ENCODE peak calls at places on chromosomes 11 and 22, in six cellular contexts. S, F, H, X, E and Y are unnamed samples.

GRCh38 chr11:134406264-134407185 is 5.5 kb downstream of the B3GAT1 start:
- DNase-seq in S (no peak), F (no peak), H (no peak), X (no peak), E (no peak), Y (no peak)

GRCh38 chr11:109730669-109731068 is 308.7 kb downstream of the C11orf87 start:
- DNase-seq in S (no peak), F (no peak), H (no peak), X (no peak), E (no peak), Y (no peak)

GRCh38 chr11:2300290-2300935 is 1.3 kb downstream of the C11orf21 start:
- DNase-seq in S (no peak), F (no peak), H (peak), X (no peak), E (peak), Y (peak)

GRCh38 chr11:1619449-1619848 is 2.5 kb downstream of the KRTAP5-4 start:
- DNase-seq in S (no peak), F (no peak), H (peak), X (no peak), E (no peak), Y (no peak)

GRCh38 chr22:41382098-41382578 is 396 bp downstream of the TEF start:
- DNase-seq in S (peak), F (peak), H (peak), X (peak), E (peak), Y (peak)

GRCh38 chr22:41048791-41049717 is 43.3 kb upstream of the EP300 start:
- DNase-seq in S (no peak), F (peak), H (no peak), X (no peak), E (peak), Y (peak)

GRCh38 chr11:68941324-68942089 is 37.8 kb downstream of the IGHMBP2 start:
- DNase-seq in S (no peak), F (no peak), H (no peak), X (no peak), E (no peak), Y (peak)

GRCh38 chr22:40405178-40406062 is 35.0 kb downstream of the SGSM3 start:
- DNase-seq in S (no peak), F (no peak), H (no peak), X (no peak), E (no peak), Y (peak)

GRCh38 chr22:37990302-37990701 is 5.9 kb upstream of the SOX10 start:
- DNase-seq in S (no peak), F (no peak), H (no peak), X (no peak), E (peak), Y (no peak)

GRCh38 chr11:115078461-115079438 is 400.4 kb downstream of the NXPE2 start:
- DNase-seq in S (no peak), F (no peak), H (no peak), X (no peak), E (no peak), Y (no peak)

GRCh38 chr11:26158251-26158650 is 173.7 kb upstream of the ANO3 start:
- DNase-seq in S (no peak), F (no peak), H (no peak), X (no peak), E (no peak), Y (no peak)

GRCh38 chr11:17354070-17354924 is 2.7 kb downstream of the NCR3LG1 start:
- DNase-seq in S (peak), F (peak), H (peak), X (peak), E (no peak), Y (peak)

GRCh38 chr22:45885941-45886395 is 91.0 kb downstream of the WNT7B start:
- DNase-seq in S (no peak), F (no peak), H (no peak), X (no peak), E (peak), Y (peak)

GRCh38 chr11:7896026-7896785 is 34.9 kb downstream of the OR10A6 start:
- DNase-seq in S (no peak), F (no peak), H (no peak), X (no peak), E (no peak), Y (no peak)

GRCh38 chr11:106724293-106724892 is 293.9 kb downstream of the GUCY1A2 start:
- DNase-seq in S (no peak), F (no peak), H (no peak), X (no peak), E (no peak), Y (no peak)

GRCh38 chr22:19974935-19975706 is 33.5 kb upstream of the TXNRD2 start:
- DNase-seq in S (no peak), F (no peak), H (no peak), X (no peak), E (no peak), Y (no peak)

GRCh38 chr11:73384871-73385692 is 8.9 kb downstream of the RELT start:
- DNase-seq in S (no peak), F (no peak), H (peak), X (peak), E (peak), Y (peak)

GRCh38 chr11:122883682-122883981 is 1.1 kb downstream of the JHY start:
- DNase-seq in S (no peak), F (no peak), H (no peak), X (no peak), E (no peak), Y (no peak)

GRCh38 chr22:46035742-46036557 is 59.0 kb upstream of the WNT7B start:
- DNase-seq in S (peak), F (peak), H (peak), X (peak), E (peak), Y (peak)

GRCh38 chr22:29716814-29717213 is 3.0 kb upstream of the CABP7 start:
- DNase-seq in S (peak), F (peak), H (no peak), X (no peak), E (peak), Y (peak)

GRCh38 chr11:10637629-10638028 is 55.9 kb downstream of the IRAG1 start:
- DNase-seq in S (no peak), F (no peak), H (no peak), X (no peak), E (no peak), Y (no peak)

GRCh38 chr11:129703846-129704245 is 111.8 kb upstream of the TMEM45B start:
- DNase-seq in S (no peak), F (peak), H (no peak), X (no peak), E (no peak), Y (no peak)

GRCh38 chr11:26994579-26995210 is 783 bp downstream of the FIBIN start:
- DNase-seq in S (no peak), F (no peak), H (no peak), X (no peak), E (peak), Y (peak)

GRCh38 chr11:67287355-67288197 is 1.5 kb upstream of the ANKRD13D start:
- DNase-seq in S (no peak), F (peak), H (peak), X (no peak), E (peak), Y (peak)

GRCh38 chr22:20774882-20775281 is 969 bp downstream of the SERPIND1 start:
- DNase-seq in S (no peak), F (no peak), H (no peak), X (no peak), E (no peak), Y (no peak)

GRCh38 chr11:111372538-111372937 is 6.5 kb downstream of the POU2AF1 start:
- DNase-seq in S (no peak), F (no peak), H (no peak), X (no peak), E (no peak), Y (no peak)

GRCh38 chr11:5252280-5253265 is 2.0 kb downstream of the HBG2 start:
- DNase-seq in S (no peak), F (no peak), H (no peak), X (no peak), E (no peak), Y (no peak)

GRCh38 chr22:24836282-24836681 is 30.3 kb downstream of the SGSM1 start:
- DNase-seq in S (no peak), F (no peak), H (no peak), X (no peak), E (no peak), Y (no peak)

GRCh38 chr11:72812968-72813739 is 1.1 kb upstream of the ATG16L2 start:
- DNase-seq in S (peak), F (peak), H (peak), X (no peak), E (peak), Y (no peak)

GRCh38 chr22:29936186-29936585 is 53.2 kb downstream of the MTMR3 start:
- DNase-seq in S (no peak), F (peak), H (no peak), X (no peak), E (no peak), Y (no peak)